ENCODE peak calls at places on chromosomes 6 and 20, in seven cellular contexts. L is IMR-90, Y is neuronal stem cell, E is H1, R is mesenchymal stem cell, B is H9, O is trophoblast cell. V is an unnamed sample.

GRCh38 chr6:20404641-20405032 is 3.0 kb downstream of the E2F3 start:
- DNase-seq in L (peak; percentile 81), Y (peak; percentile 12), E (no peak), R (peak; percentile 88), B (peak; percentile 63), O (peak; percentile 74), V (peak; percentile 92)

GRCh38 chr6:147048930-147049329 is 155.3 kb upstream of the STXBP5 start:
- DNase-seq in L (peak; percentile 15), Y (no peak), E (no peak), R (no peak), B (no peak), O (no peak), V (no peak)

GRCh38 chr20:21175433-21175832 is 49.6 kb downstream of the KIZ start:
- DNase-seq in L (no peak), Y (no peak), E (no peak), R (no peak), B (no peak), O (no peak), V (no peak)

GRCh38 chr6:41654433-41655020 is 16.3 kb downstream of the MDFI start:
- DNase-seq in L (no peak), Y (no peak), E (no peak), R (no peak), B (no peak), O (no peak), V (no peak)

GRCh38 chr20:5741089-5741488 is 9.1 kb upstream of the SHLD1 start:
- DNase-seq in L (peak; percentile 76), Y (no peak), E (no peak), R (peak; percentile 45), B (no peak), O (no peak), V (no peak)

GRCh38 chr20:51938557-51939324 is 136.4 kb upstream of the SALL4 start:
- DNase-seq in L (peak; percentile 19), Y (no peak), E (no peak), R (no peak), B (no peak), O (no peak), V (no peak)

GRCh38 chr20:4220756-4221155 is 205.4 kb upstream of the RNF24 start:
- DNase-seq in L (no peak), Y (no peak), E (no peak), R (no peak), B (no peak), O (no peak), V (no peak)

GRCh38 chr20:46709459-46710148 is at the start of gene SLC2A10:
- DNase-seq in L (peak; percentile 61), Y (peak; percentile 40), E (no peak), R (peak; percentile 72), B (peak; percentile 65), O (peak; percentile 72), V (peak; percentile 69)

GRCh38 chr20:9609892-9610502 is 95.6 kb downstream of the LAMP5 start:
- DNase-seq in L (peak; percentile 71), Y (peak; percentile 84), E (peak; percentile 31), R (peak; percentile 67), B (peak; percentile 73), O (peak; percentile 87), V (peak; percentile 77)

GRCh38 chr6:155080876-155081845 is 86.0 kb downstream of the TIAM2 start:
- DNase-seq in L (peak; percentile 46), Y (no peak), E (no peak), R (peak; percentile 37), B (no peak), O (peak; percentile 71), V (no peak)

GRCh38 chr6:10381133-10381829 is 33.6 kb downstream of the TFAP2A start:
- DNase-seq in L (no peak), Y (no peak), E (no peak), R (no peak), B (peak; percentile 76), O (no peak), V (peak; percentile 88)

GRCh38 chr20:59122377-59122932 is 41.2 kb upstream of the ZNF831 start:
- DNase-seq in L (no peak), Y (no peak), E (no peak), R (no peak), B (no peak), O (no peak), V (no peak)

GRCh38 chr6:37182736-37183590 is 13.0 kb downstream of the PIM1 start:
- DNase-seq in L (no peak), Y (no peak), E (no peak), R (no peak), B (no peak), O (no peak), V (no peak)

GRCh38 chr20:29878777-29879442 is 1378.6 kb upstream of the DEFB115 start:
- DNase-seq in L (no peak), Y (no peak), E (no peak), R (no peak), B (no peak), O (no peak), V (no peak)

DNA sequence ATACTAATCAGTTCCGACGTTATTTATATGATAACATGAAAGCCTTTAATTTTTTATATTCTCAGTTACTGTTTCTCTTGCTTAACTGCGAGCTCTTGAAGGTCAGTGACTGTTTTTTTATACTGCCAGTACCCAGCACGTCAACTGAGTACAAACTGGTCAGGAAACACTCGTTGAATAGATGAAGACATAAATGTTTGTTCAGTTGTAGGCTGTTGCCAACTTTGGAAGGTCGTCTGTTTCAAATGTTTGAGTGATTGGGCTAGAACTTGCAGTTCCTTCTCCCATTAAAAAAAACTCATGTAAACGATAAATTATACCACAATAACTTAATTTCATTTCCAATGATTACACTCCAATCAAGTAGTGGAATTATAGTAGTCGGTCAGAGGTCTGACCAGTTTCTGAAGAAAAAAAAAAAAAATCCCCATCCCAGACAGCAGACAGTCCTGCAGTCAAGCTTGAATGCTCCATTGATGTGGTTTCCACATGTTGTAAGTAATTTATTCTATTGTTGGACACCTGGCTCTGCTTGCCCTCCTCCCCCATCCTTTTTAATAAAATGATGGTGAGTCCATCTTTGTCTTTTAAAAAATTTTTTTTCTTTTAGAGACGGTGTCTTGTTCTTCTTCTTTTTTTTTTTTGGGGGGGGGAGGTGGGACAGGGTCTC is 81.1 kb downstream of the SASH1 start:
- DNase-seq in L (peak; percentile 17), Y (no peak), E (no peak), R (no peak), B (no peak), O (no peak), V (no peak)
- H3K4ac ChIP-seq in L (no peak overlapping the region), Y (no peak overlapping the region), E (no peak overlapping the region), R (no peak overlapping the region), B (no peak overlapping the region), O (no peak overlapping the region), V (no peak overlapping the region)

GRCh38 chr20:44450279-44450937 is 25.3 kb upstream of the TTPAL start:
- DNase-seq in L (no peak), Y (no peak), E (no peak), R (no peak), B (no peak), O (no peak), V (no peak)

GRCh38 chr20:44447827-44448419 is 27.8 kb upstream of the TTPAL start:
- DNase-seq in L (no peak), Y (no peak), E (no peak), R (no peak), B (no peak), O (no peak), V (no peak)

GRCh38 chr20:44450938-44451450 is 24.7 kb upstream of the TTPAL start:
- DNase-seq in L (no peak), Y (no peak), E (no peak), R (no peak), B (no peak), O (no peak), V (no peak)

GRCh38 chr20:44449864-44450263 is 25.8 kb upstream of the TTPAL start:
- DNase-seq in L (no peak), Y (no peak), E (no peak), R (no peak), B (no peak), O (no peak), V (no peak)

GRCh38 chr20:44448753-44449546 is 26.7 kb upstream of the TTPAL start:
- DNase-seq in L (no peak), Y (peak; percentile 27), E (peak; percentile 29), R (no peak), B (peak; percentile 79), O (no peak), V (peak; percentile 77)
- H3K4ac ChIP-seq in L (no peak overlapping the region), Y (no peak overlapping the region), E (no peak overlapping the region), R (no peak overlapping the region), B (no peak overlapping the region), O (no peak overlapping the region), V (no peak overlapping the region)

GRCh38 chr6:33504486-33504885 is 50.1 kb downstream of the ZBTB9 start:
- DNase-seq in L (no peak), Y (no peak), E (no peak), R (no peak), B (no peak), O (no peak), V (no peak)

GRCh38 chr6:33502486-33502885 is 48.1 kb downstream of the ZBTB9 start:
- DNase-seq in L (no peak), Y (no peak), E (no peak), R (no peak), B (no peak), O (no peak), V (no peak)

GRCh38 chr6:33507261-33507660 is 52.9 kb downstream of the ZBTB9 start:
- DNase-seq in L (no peak), Y (no peak), E (no peak), R (no peak), B (no peak), O (peak; percentile 31), V (no peak)

GRCh38 chr6:33508935-33509926 is 54.9 kb downstream of the ZBTB9 start:
- DNase-seq in L (no peak), Y (no peak), E (no peak), R (no peak), B (peak; percentile 48), O (peak; percentile 34), V (peak; percentile 38)

DNA sequence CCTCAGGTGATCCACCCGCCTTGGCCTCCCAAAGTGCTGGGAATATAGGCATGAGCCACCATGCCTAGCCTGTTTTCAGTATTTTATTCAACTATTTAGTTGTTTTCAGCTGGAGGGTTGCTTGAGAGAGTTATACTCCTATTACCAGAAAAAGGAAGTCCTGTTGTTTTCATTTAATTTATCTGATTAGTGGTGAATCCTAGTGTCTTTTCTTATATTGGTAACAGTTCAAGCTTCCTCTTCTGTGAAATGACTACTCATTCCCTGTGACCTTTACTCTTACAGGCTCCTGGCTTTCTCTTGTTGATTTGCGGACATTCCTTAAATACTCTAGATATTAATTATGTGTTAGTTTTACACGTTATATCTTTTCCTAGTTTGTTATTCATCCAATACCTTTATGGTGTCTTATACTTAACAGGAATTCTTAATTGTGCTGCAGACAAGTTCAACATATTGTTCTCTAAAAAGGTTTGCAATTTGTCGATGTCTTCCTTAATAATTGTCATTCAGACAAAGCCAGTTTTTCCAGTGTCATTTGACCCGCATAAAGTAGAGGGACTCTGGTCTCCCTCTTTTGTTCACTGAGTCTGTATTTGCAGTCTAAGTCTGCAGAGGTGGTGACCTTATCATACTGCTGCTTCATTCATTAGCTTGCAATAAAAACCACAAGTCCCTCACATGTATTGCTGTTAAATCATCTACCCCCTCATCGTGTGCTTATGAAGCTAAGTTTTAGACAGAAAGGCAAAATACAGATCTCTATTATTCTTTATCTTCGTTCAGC is 51.4 kb downstream of the ZBTB9 start:
- DNase-seq in L (no peak), Y (no peak), E (no peak), R (no peak), B (no peak), O (peak; percentile 88), V (no peak)
- H3K4ac ChIP-seq in L (no peak overlapping the region), Y (no peak overlapping the region), E (no peak overlapping the region), R (no peak overlapping the region), B (no peak overlapping the region), O (no peak overlapping the region), V (no peak overlapping the region)

DNA sequence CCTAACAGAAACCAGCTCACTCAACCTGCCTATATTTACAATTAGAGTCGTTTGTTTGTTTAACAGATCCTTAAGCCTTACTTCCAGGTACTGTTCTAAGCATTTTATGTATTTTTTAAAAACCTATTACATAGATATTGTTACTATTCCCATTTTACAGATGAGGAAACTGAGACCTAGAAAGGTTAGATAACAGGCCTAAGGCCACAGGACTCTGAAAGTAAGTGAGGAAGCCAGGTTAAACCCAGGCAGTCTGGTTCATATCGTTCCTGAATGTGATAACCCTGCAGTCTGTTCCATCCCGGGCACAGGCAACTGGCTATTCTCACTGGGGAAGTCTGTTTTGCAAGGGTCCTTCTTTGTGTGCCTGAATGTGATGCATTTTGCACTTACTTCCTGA is 322.2 kb downstream of the FARS2 start:
- DNase-seq in L (no peak), Y (no peak), E (no peak), R (no peak), B (no peak), O (no peak), V (no peak)
- H3K4ac ChIP-seq in L (no peak overlapping the region), Y (no peak overlapping the region), E (no peak overlapping the region), R (no peak overlapping the region), B (no peak overlapping the region), O (no peak overlapping the region), V (no peak overlapping the region)

V was measured in mesendoderm.